ENCODE peak calls at places on chromosomes 2 and 18, in six cellular contexts. S is pancreas, Z is A549, T is right lobe of liver, Q is prostate gland, F is right atrium auricular region. D is an unnamed sample. For H3K4me1, the result is how much of the 10 kb centered on the place peaks cover.

GRCh38 chr2:216110620-216111019 is 1.5 kb downstream of the XRCC5 start:
- DNase-seq in T (no peak), F (no peak), Q (no peak), Z (no peak), S (no peak), D (no peak)

GRCh38 chr2:218839430-218839829 is 7.8 kb upstream of the PRKAG3 start:
- DNase-seq in Q (no peak), T (no peak), Z (no peak), F (no peak), S (no peak), D (no peak)

GRCh38 chr2:200319587-200320337 is 13.3 kb downstream of the SPATS2L start:
- DNase-seq in Q (no peak), S (no peak), Z (peak), T (no peak), F (no peak), D (no peak)

GRCh38 chr2:239028253-239028619 is 180.4 kb downstream of the TWIST2 start:
- DNase-seq in Z (no peak), F (no peak), T (no peak), Q (no peak), S (no peak), D (peak)

GRCh38 chr2:605674-606608 is 71.3 kb downstream of the TMEM18 start:
- DNase-seq in T (no peak), Q (no peak), Z (no peak), F (peak), S (no peak), D (no peak)

GRCh38 chr18:2905802-2906521 is 59.2 kb downstream of the EMILIN2 start:
- DNase-seq in Q (no peak), Z (peak), S (peak), F (peak), T (peak), D (peak)

GRCh38 chr2:3491716-3492474 is 27.4 kb downstream of the ADI1 start:
- DNase-seq in Q (no peak), S (no peak), T (no peak), Z (no peak), F (no peak), D (peak)

GRCh38 chr2:70988151-70988550 is 6.5 kb downstream of the TEX261 start:
- DNase-seq in Q (no peak), S (no peak), T (no peak), F (peak), Z (no peak), D (peak)

GRCh38 chr2:24820598-24821432 is 27.6 kb downstream of the CENPO start:
- DNase-seq in S (no peak), Q (no peak), T (no peak), Z (no peak), F (peak), D (no peak)

GRCh38 chr2:43041167-43041566 is 185.2 kb downstream of the ZFP36L2 start:
- DNase-seq in S (no peak), F (no peak), T (peak), Z (no peak), Q (no peak), D (peak)

GRCh38 chr2:139949242-139949972 is 1169.2 kb upstream of the NXPH2 start:
- DNase-seq in F (no peak), T (no peak), S (no peak), Q (no peak), Z (no peak), D (no peak)

GRCh38 chr2:90209806-90210205 is 1518.3 kb downstream of the RPIA start:
- DNase-seq in Q (no peak), F (no peak), Z (no peak), S (no peak), T (no peak), D (no peak)

GRCh38 chr2:134039912-134040581 is 213.8 kb upstream of the MGAT5 start:
- DNase-seq in Q (no peak), Z (no peak), T (no peak), F (no peak), S (no peak), D (no peak)

GRCh38 chr2:202149155-202149762 is 76.2 kb downstream of the KIAA2012 start:
- DNase-seq in T (no peak), S (no peak), F (peak), Q (peak), Z (no peak), D (no peak)

GRCh38 chr2:69036926-69037325 is 23.9 kb downstream of the ANTXR1 start:
- DNase-seq in T (no peak), S (no peak), Q (no peak), F (no peak), Z (no peak), D (no peak)

GRCh38 chr18:2850816-2851215 is 4.0 kb downstream of the EMILIN2 start:
- DNase-seq in Z (no peak), T (no peak), S (no peak), F (no peak), Q (no peak), D (no peak)

GRCh38 chr2:233489143-233489542 is 77.4 kb downstream of the USP40 start:
- DNase-seq in Z (no peak), Q (no peak), S (no peak), F (no peak), T (no peak), D (no peak)

GRCh38 chr2:113276906-113277425 is 1.8 kb downstream of the PAX8 start:
- DNase-seq in Q (no peak), T (peak), S (peak), Z (no peak), F (no peak), D (no peak)

GRCh38 chr2:146989726-146990125 is 855.1 kb upstream of the ACVR2A start:
- DNase-seq in T (no peak), S (no peak), F (no peak), Z (no peak), Q (no peak), D (no peak)

GRCh38 chr2:10278029-10278762 is 24.5 kb upstream of the HPCAL1 start:
- DNase-seq in Z (no peak), F (peak), S (peak), Q (no peak), T (peak), D (peak)

GRCh38 chr2:137206064-137206463 is 440.7 kb downstream of the THSD7B start:
- DNase-seq in S (no peak), Q (no peak), Z (no peak), F (no peak), T (no peak), D (no peak)

GRCh38 chr2:149989447-149990063 is 402.0 kb upstream of the MMADHC start:
- DNase-seq in Q (peak), T (no peak), Z (no peak), F (no peak), S (no peak), D (no peak)

GRCh38 chr2:96207778-96208143 is 866 bp downstream of the STARD7 start:
- DNase-seq in S (no peak), Z (no peak), T (no peak), F (no peak), Q (no peak), D (no peak)

DNA sequence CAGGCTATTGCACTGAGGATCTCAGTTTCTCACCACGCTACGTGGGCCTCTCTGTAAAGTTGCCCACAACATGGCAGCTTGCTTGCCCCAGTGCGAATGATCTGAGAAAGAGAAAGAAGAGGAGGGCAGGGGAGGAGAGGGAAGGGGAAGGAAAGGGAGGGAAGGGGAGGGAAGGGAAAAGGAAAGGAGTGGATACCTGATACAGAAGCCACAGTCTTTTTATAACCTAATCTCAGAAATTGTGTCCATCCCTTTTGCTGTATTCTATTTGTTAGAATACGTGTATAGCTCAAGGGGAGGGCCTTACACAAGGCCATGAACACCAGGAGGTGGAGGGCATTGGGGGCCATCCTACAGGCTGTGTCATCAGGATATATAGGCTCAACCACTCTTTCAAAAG is 78.3 kb upstream of the PPP1CB start:
- DNase-seq in T (no peak), Q (no peak), Z (no peak), S (no peak), F (no peak), D (no peak)
- H3K4me1 ChIP-seq in T (under half), Q (under half), Z (under half), S (under half), F (under half), D (under half)

GRCh38 chr2:120862254-120863172 is 126.8 kb downstream of the GLI2 start:
- DNase-seq in Q (no peak), S (peak), F (no peak), Z (no peak), T (no peak), D (peak)
- TF ChIP-seq CTCF in Q (no peak), S (no peak), F (no peak), Z (no peak), T (no peak), D (no peak)

DNA sequence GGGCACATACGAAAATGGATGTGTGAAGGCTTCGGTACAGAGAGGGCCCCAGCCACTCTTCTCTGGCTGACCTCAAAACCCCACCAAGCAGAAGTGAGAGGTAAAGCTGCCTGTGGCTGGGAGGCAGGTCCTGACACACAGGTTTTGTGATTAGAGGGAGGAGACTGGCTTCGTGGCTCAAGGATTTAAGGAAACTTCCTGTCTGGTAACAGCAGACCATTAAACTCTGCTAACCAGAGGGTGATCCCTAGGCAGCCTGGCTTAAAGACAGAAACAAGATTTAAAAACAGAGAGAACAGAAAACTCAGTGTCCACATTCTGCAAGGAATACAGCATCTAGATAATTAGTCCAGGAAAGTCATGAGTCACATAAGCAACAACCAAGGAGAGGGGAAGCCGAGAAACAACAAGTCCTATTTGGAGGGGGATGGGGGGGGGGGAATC is 101.9 kb downstream of the NFATC1 start:
- DNase-seq in F (no peak), Z (no peak), Q (no peak), S (no peak), T (no peak), D (no peak)
- H3K4me3 ChIP-seq in F (no peak), Z (no peak), Q (no peak), S (no peak), T (no peak), D (no peak)

GRCh38 chr2:62200868-62201267 is 5.0 kb downstream of the B3GNT2 start:
- DNase-seq in Z (no peak), T (no peak), Q (no peak), S (no peak), F (no peak), D (no peak)
- H3K4me1 ChIP-seq in Z (under half), T (under half), Q (under half), S (under half), F (half or more), D (half or more)

DNA sequence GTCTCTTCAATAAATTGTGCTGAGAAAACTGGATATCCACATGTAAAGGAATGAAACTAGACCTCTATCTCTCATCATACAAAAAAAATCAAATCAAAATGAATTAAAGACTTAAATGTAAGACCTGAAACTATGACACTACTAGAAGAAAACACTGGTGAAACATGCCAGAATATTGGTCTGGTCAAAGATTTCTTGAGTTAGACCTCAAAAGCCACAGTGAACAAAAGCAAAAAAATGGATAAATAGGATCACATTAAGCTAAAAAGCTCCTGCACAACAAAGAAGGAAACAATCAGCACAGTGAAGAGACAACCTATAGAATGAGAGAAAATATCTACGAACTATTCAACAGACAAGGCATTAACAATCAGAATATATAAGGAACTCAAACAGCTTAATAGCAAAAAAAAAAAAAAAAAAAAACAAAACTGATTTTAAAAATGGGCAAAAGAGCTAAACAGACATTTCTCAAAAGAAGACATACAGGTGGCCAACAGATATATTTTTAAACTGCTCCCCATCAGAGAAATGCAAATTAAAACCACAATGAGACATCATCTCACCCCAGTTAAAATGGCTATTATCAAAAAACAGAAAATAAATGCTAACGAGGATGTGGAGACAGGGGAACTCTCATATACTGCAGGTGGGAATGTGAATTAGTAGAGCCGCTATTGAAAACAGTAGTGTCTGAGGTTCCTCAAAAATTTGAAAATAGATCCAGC is 66.3 kb downstream of the NCKAP1 start:
- DNase-seq in T (no peak), Q (no peak), F (no peak), S (no peak), Z (no peak), D (no peak)
- TF ChIP-seq CTCF in T (no peak), Q (no peak), F (no peak), S (no peak), Z (no peak), D (no peak)

GRCh38 chr2:65054749-65055426 is 1.3 kb upstream of the CEP68 start:
- DNase-seq in T (no peak), F (no peak), Z (no peak), S (no peak), Q (no peak), D (no peak)

GRCh38 chr2:65056990-65057375 is 767 bp downstream of the CEP68 start:
- DNase-seq in Q (no peak), T (no peak), S (no peak), Z (no peak), F (no peak), D (no peak)

GRCh38 chr2:65057391-65058052 is 1.3 kb downstream of the CEP68 start:
- DNase-seq in F (no peak), Z (no peak), T (no peak), S (no peak), Q (no peak), D (no peak)

GRCh38 chr2:65056215-65056989 is at the start of gene CEP68:
- DNase-seq in Z (peak), Q (peak), F (peak), S (peak), T (peak), D (peak)

DNA sequence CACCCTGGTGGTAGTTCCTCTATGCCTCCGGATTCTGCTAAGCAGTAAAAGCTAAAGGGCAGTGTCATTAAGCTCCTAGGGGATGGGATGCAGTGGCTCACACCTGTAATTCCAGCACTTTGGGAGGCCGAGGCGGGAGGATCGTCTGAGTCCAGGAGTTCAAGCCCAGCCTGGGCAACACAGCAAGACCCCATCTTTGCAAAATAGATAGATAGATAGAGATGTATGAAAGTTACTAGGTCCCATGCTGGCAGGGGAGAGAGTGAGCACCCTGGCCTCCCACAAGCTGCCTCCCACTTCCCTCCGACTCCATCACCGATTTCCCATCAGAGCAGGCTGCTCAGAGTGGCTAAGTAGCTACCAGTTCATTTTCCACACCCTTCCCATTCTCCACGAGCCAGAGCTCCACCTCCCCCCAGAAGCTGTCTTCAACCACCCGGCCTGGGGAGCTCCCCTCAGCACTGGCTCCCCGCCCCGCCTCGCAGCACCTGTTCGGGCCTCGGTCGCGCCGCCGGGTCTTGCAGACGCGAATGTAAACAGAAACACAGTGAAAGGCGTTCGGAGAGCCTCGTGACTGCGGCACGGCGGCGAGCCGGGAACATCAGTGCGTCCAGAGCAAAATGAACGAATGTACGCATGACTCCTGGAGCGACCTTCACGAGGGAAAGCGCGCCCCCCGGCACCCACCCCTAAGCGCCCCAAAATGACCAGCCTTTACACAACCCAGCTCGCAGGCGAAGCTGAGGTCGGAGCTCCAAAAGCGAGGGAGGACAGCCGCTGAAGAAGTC is 595 bp upstream of the CEP68 start:
- DNase-seq in F (no peak), Q (peak), S (peak), Z (peak), T (peak), D (peak)
- H3K4me3 ChIP-seq in F (peak), Q (peak), S (peak), Z (peak), T (peak), D (peak)

DNA sequence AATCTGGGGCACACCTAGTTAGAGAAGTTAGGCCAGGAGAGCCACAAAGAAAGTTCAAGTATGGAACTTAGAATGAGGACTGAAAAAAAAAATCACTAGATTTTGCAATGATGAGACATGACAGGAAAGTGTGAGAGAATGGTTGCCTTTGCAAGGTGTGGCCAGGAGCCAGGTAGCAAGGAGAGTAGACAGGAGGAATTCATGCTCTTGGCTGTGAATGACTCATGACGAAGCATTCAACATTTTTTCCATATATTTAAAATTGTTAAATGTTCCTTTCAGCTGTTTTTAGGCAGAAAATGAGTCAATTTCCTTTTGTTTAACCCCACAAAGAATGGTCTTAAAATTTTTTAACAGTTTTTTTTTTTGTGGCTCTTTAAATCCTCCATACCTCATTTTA is 636.9 kb downstream of the PLCL1 start:
- DNase-seq in T (no peak), Z (no peak), F (no peak), S (no peak), Q (no peak), D (no peak)
- H3K4me1 ChIP-seq in T (under half), Z (under half), F (under half), S (under half), Q (under half), D (under half)

GRCh38 chr2:173493874-173494273 is 139.2 kb downstream of the CDCA7 start:
- DNase-seq in S (no peak), F (no peak), Q (no peak), T (no peak), Z (no peak), D (no peak)
- TF ChIP-seq CTCF in S (no peak), F (no peak), Q (no peak), T (no peak), Z (no peak), D (no peak)

GRCh38 chr2:98771771-98772521 is 41.0 kb upstream of the MGAT4A start:
- DNase-seq in Z (no peak), S (no peak), T (no peak), Q (no peak), F (no peak), D (no peak)
- H3K4me3 ChIP-seq in Z (no peak), S (no peak), T (no peak), Q (no peak), F (no peak), D (peak)